ENCODE peak calls at places on chromosomes 11 and 22, in nine cellular contexts. O, Q, D, H, C, P, U, J and X are unnamed samples.

GRCh38 chr11:63951779-63952536 is 13.2 kb downstream of the NAA40 start:
- DNase-seq in O (no peak), Q (no peak), D (no peak), H (no peak), C (no peak), P (no peak), U (no peak), J (no peak), X (no peak)

GRCh38 chr11:60987577-60988277 is 16.2 kb downstream of the CD6 start:
- DNase-seq in O (no peak), Q (no peak), D (no peak), H (no peak), C (peak), P (no peak), U (no peak), J (no peak), X (peak)

GRCh38 chr11:77140231-77140959 is 12.3 kb downstream of the MYO7A start:
- DNase-seq in O (no peak), Q (no peak), D (peak), H (no peak), C (no peak), P (no peak), U (peak), J (peak), X (peak)

GRCh38 chr22:42544686-42545085 is 9.1 kb upstream of the SERHL2 start:
- DNase-seq in O (no peak), Q (no peak), D (no peak), H (no peak), C (no peak), P (no peak), U (no peak), J (no peak), X (no peak)

GRCh38 chr11:32420937-32421532 is 14.3 kb downstream of the WT1 start:
- DNase-seq in O (no peak), Q (no peak), D (peak), H (no peak), C (peak), P (peak), U (peak), J (no peak), X (peak)

GRCh38 chr11:118845369-118845768 is 38.3 kb upstream of the CXCR5 start:
- DNase-seq in O (peak), Q (no peak), D (no peak), H (no peak), C (no peak), P (peak), U (peak), J (no peak), X (no peak)

GRCh38 chr11:73236879-73237278 is 18.8 kb downstream of the P2RY2 start:
- DNase-seq in O (no peak), Q (peak), D (peak), H (no peak), C (no peak), P (no peak), U (peak), J (peak), X (peak)

GRCh38 chr11:75145972-75146519 is 4.9 kb upstream of the SLCO2B1 start:
- DNase-seq in O (no peak), Q (no peak), D (no peak), H (no peak), C (no peak), P (no peak), U (no peak), J (no peak), X (no peak)

GRCh38 chr11:111540114-111540920 is at the start of gene LAYN:
- DNase-seq in O (no peak), Q (peak), D (peak), H (peak), C (peak), P (no peak), U (peak), J (peak), X (peak)

GRCh38 chr11:117396970-117397369 is 69.3 kb downstream of the CEP164 start:
- DNase-seq in O (no peak), Q (no peak), D (no peak), H (no peak), C (no peak), P (no peak), U (no peak), J (no peak), X (no peak)

GRCh38 chr11:125193158-125193557 is 28.6 kb downstream of the PKNOX2 start:
- DNase-seq in O (no peak), Q (no peak), D (no peak), H (no peak), C (no peak), P (no peak), U (no peak), J (no peak), X (no peak)

GRCh38 chr11:45343988-45344387 is 57.8 kb upstream of the SYT13 start:
- DNase-seq in O (no peak), Q (no peak), D (no peak), H (no peak), C (no peak), P (no peak), U (no peak), J (no peak), X (no peak)

GRCh38 chr11:132123854-132124835 is 753.7 kb downstream of the NTM start:
- DNase-seq in O (no peak), Q (no peak), D (no peak), H (no peak), C (no peak), P (no peak), U (no peak), J (no peak), X (no peak)

GRCh38 chr11:108019870-108020540 is 11.3 kb downstream of the CUL5 start:
- DNase-seq in O (peak), Q (no peak), D (no peak), H (no peak), C (no peak), P (no peak), U (no peak), J (no peak), X (no peak)